ENCODE peak calls at places on chromosomes 5 and 9, in eight cellular contexts. F, H, U, G, B, V, L and R are unnamed samples.

GRCh38 chr5:115586525-115587146 is 15.6 kb downstream of the TICAM2 start:
- DNase-seq in B (peak), V (no peak), F (no peak), U (no peak), L (no peak), G (no peak), H (no peak), R (peak)

GRCh38 chr9:20526500-20527319 is 95.6 kb downstream of the MLLT3 start:
- DNase-seq in B (no peak), V (peak), U (no peak), F (no peak), G (no peak), L (no peak), H (no peak), R (no peak)

GRCh38 chr9:134855231-134855899 is 25.2 kb upstream of the FCN2 start:
- DNase-seq in F (no peak), V (no peak), U (no peak), L (no peak), B (no peak), H (no peak), G (no peak), R (no peak)

GRCh38 chr5:130099001-130099400 is 194.7 kb downstream of the CHSY3 start:
- DNase-seq in L (no peak), G (no peak), B (no peak), U (no peak), H (no peak), V (no peak), F (no peak), R (no peak)

GRCh38 chr5:178440163-178440545 is 150.0 kb downstream of the COL23A1 start:
- DNase-seq in F (no peak), B (no peak), H (no peak), V (no peak), G (no peak), L (no peak), U (no peak), R (no peak)

GRCh38 chr9:16921855-16922254 is 51.4 kb upstream of the BNC2 start:
- DNase-seq in L (no peak), B (no peak), U (no peak), H (no peak), G (no peak), F (no peak), V (no peak), R (no peak)

GRCh38 chr5:91925249-91925648 is 542.1 kb upstream of the ARRDC3 start:
- DNase-seq in L (no peak), G (no peak), B (no peak), H (no peak), V (no peak), U (no peak), F (no peak), R (no peak)

GRCh38 chr5:177565046-177565445 is 10.7 kb upstream of the FAM193B start:
- DNase-seq in H (no peak), B (no peak), G (no peak), F (no peak), U (no peak), L (no peak), V (no peak), R (no peak)

GRCh38 chr9:126613656-126614055 is at the start of gene LMX1B:
- DNase-seq in B (peak), V (no peak), H (no peak), F (no peak), G (peak), U (peak), L (no peak), R (no peak)

GRCh38 chr9:78745996-78746395 is 449.1 kb downstream of the PSAT1 start:
- DNase-seq in G (no peak), B (peak), L (no peak), U (no peak), F (no peak), V (no peak), H (no peak), R (no peak)

GRCh38 chr5:26833596-26833995 is 204.8 kb downstream of the CDH9 start:
- DNase-seq in L (no peak), F (no peak), B (no peak), G (no peak), U (no peak), H (no peak), V (no peak), R (no peak)

GRCh38 chr5:10288600-10289213 is 19.0 kb downstream of the CMBL start:
- DNase-seq in G (no peak), H (no peak), U (no peak), V (no peak), B (peak), F (peak), L (peak), R (no peak)

GRCh38 chr9:130292104-130292503 is 26.5 kb downstream of the HMCN2 start:
- DNase-seq in G (no peak), U (no peak), H (no peak), L (no peak), B (no peak), F (no peak), V (no peak), R (no peak)

GRCh38 chr5:107476783-107477182 is 194.0 kb downstream of the EFNA5 start:
- DNase-seq in V (peak), G (no peak), B (no peak), F (no peak), U (no peak), L (no peak), H (no peak), R (no peak)

GRCh38 chr5:107487056-107487461 is 183.7 kb downstream of the EFNA5 start:
- DNase-seq in F (no peak), L (no peak), H (no peak), B (no peak), G (no peak), U (no peak), V (no peak), R (no peak)

GRCh38 chr9:24011206-24011605 is 185.2 kb upstream of the ELAVL2 start:
- DNase-seq in V (no peak), G (no peak), B (no peak), U (no peak), F (no peak), H (no peak), L (no peak), R (no peak)